ENCODE peak calls at places on chromosomes 16 and 17, in four cellular contexts. D is tibial nerve, E is endothelial cell of umbilical vein, P is transverse colon. F is an unnamed sample.

GRCh38 chr17:40791808-40792436 is 7.8 kb downstream of the KRT28 start:
- DNase-seq in P (no peak), E (peak; percentile 59), D (peak; percentile 21), F (no peak)

GRCh38 chr17:46125831-46126230 is 67.4 kb downstream of the KANSL1 start:
- DNase-seq in E (no peak), P (no peak), D (no peak), F (no peak)

GRCh38 chr16:58503166-58503862 is 3.4 kb downstream of the NDRG4 start:
- DNase-seq in E (no peak), D (no peak), P (no peak), F (no peak)

GRCh38 chr17:61494325-61495160 is 42.3 kb downstream of the TBX4 start:
- DNase-seq in E (no peak), D (no peak), P (no peak), F (no peak)

GRCh38 chr17:71828182-71828596 is 292.6 kb upstream of the SOX9 start:
- DNase-seq in P (no peak), D (no peak), E (no peak), F (no peak)

GRCh38 chr16:79767597-79768280 is 167.2 kb upstream of the MAF start:
- DNase-seq in E (no peak), P (peak; percentile 57), D (peak; percentile 9), F (no peak)

GRCh38 chr17:58279736-58280479 is 827 bp downstream of the MPO start:
- DNase-seq in D (no peak), E (no peak), P (no peak), F (no peak)

GRCh38 chr16:53949716-53950410 is 245.9 kb downstream of the FTO start:
- DNase-seq in D (no peak), P (no peak), E (no peak), F (no peak)

GRCh38 chr17:44359001-44359400 is 4.7 kb downstream of the FAM171A2 start:
- DNase-seq in D (no peak), E (no peak), P (no peak), F (no peak)

GRCh38 chr16:66491716-66492064 is 58.2 kb downstream of the TK2 start:
- DNase-seq in D (no peak), E (no peak), P (no peak), F (no peak)

GRCh38 chr17:61007980-61008379 is 330.3 kb downstream of the BCAS3 start:
- DNase-seq in P (peak; percentile 48), E (no peak), D (no peak), F (no peak)

GRCh38 chr17:68424861-68425260 is 32.4 kb downstream of the WIPI1 start:
- DNase-seq in P (no peak), D (no peak), E (no peak), F (no peak)

DNA sequence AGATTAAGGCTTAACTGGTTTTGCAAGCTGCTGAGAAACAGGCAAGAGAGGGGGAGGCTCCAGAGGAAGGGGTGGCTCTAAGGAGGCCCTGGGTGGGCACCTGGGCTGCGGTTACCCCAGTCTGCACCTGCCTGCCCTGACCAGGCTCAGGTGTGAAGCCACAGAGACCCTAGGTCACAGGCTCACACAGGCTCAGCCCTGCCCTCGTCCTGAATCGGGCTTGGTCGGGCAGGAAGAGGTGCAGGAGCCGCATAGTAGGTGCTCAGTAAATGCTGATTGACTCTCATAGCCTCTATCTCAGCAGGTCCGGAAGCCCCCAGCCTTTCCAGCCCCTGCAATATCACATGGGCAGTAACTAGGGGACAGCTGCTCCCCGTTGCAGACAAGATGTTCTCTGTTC is 203.4 kb downstream of the GSG1L start:
- DNase-seq in E (no peak), D (no peak), P (no peak), F (no peak)
- TF ChIP-seq POLR2A in E (no peak), D (no peak), P (no peak), F (no peak)

GRCh38 chr16:86002178-86002577 is 103.2 kb downstream of the IRF8 start:
- DNase-seq in D (no peak), P (no peak), E (no peak), F (no peak)
- TF ChIP-seq POLR2A in D (no peak), P (no peak), E (no peak), F (no peak)

DNA sequence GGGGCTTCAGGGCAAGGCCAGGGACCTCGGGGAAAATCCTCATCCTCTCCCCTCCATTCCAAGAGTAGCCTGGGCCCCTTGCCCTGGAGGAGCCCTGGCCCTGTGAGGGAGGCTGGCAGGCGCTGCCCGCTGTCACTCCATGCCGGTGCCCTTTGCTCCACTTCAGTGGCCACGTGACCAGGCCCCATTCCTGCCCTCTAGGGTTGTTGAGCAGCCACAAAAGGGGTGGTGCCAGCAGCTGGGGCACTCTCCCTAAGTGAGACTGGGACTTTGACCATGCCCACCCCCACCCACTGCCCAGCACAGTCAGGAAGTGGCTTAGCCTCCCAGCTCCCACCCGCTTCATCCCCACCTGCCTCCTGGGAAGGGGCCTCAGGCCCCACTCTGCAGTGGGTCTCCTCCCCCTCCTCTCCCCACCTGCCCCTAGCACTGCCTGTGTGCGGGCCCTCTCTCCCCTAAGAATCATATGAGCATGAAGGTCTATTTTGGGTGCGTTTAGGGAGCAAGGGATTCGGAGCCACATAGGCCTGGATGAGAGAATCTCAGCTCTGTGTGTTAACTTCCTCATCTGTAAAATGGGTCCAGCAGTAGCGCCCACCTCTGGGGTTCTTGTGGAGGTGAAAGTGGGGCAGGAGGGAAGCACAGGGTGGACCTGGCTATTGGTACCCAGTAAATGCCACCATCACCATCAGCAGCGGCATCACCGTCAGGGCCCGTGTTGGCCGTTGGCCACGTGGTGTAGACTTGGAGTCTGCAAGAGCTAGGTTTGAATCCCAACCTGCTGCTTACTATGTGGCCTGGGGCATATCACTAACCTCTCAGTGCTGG is 7.2 kb downstream of the PDK2 start:
- DNase-seq in P (peak; percentile 93), E (no peak), D (no peak), F (no peak)
- TF ChIP-seq POLR2A in P (peak; percentile 23), E (no peak), D (no peak), F (no peak)

GRCh38 chr17:28029033-28029432 is 13.4 kb upstream of the NLK start:
- DNase-seq in D (no peak), E (no peak), P (no peak), F (no peak)

GRCh38 chr17:28031174-28031573 is 11.3 kb upstream of the NLK start:
- DNase-seq in D (no peak), E (no peak), P (no peak), F (no peak)

GRCh38 chr17:28033972-28034714 is 8.3 kb upstream of the NLK start:
- DNase-seq in E (peak; percentile 80), D (peak; percentile 10), P (no peak), F (peak; percentile 51)

GRCh38 chr17:28030386-28030785 is 12.1 kb upstream of the NLK start:
- DNase-seq in D (no peak), E (no peak), P (no peak), F (no peak)
- TF ChIP-seq POLR2A in D (no peak), E (no peak), P (no peak), F (no peak)

DNA sequence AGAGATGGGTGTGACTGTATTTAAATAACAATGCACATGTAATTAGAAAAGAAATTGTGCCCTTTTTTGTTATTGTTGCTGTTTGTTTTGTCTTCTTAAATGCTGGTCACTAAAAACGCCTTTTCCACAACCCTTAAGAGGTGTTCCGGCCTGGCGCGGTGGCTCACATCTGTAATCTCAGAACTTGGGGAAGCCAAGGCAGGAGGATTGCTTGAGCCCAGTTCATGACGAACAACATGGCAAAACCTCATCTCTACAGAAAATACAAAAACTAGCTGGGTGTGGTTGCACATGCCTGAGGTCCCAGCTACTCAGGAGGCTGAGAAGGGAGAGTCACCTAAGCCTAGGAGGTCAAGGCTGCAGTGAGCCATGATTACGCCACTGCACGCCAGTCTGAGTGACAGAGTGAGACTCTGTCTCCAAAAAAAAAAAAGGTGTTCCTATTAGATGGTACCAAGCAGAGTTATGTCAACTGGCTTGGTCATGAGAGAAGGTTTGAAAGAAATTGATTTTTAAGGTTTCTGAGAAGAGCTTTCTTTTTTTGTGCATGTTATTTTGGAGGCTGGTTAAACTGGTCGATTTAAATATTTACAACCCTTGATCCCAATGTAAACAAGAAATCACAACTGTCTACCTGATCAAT is 23.5 kb upstream of the RFFL start:
- DNase-seq in E (no peak), P (peak; percentile 30), D (no peak), F (no peak)
- TF ChIP-seq POLR2A in E (no peak), P (no peak), D (no peak), F (no peak)

DNA sequence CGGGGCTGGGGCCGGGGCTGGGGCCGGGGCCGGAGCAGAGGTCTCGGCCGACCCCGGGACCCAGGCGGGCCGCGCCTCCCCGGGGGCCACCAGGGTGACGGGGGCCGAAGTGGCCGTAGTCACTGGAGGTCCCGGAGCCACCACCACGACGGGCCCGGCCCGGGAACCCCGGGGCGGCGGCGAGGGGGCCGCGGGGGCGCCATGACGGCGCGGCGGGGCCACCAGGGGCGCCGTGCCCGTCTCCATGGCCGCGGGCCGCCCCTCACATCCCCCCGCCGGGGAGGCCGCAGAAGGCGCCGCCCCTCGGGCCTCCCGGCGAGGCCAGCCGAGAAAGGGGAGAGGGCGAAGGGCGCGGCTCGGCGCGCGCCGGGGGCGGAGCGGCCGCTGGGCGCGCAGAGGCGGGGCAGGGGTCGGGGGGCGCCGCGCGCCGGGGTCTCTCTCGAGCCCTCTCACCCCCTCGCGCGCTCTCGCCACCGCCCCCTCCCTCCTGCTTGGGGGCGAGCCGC is 303 bp downstream of the TBC1D10B start:
- DNase-seq in E (no peak), P (no peak), D (no peak), F (no peak)
- TF ChIP-seq POLR2A in E (peak; percentile 40), P (no peak), D (no peak), F (peak; percentile 60)

GRCh38 chr17:20155258-20156195 is 146.4 kb downstream of the SPECC1 start:
- DNase-seq in P (peak; percentile 99), E (peak; percentile 96), D (peak; percentile 92), F (peak; percentile 99)
- TF ChIP-seq POLR2A in P (peak; percentile 86), E (no peak), D (peak; percentile 15), F (peak; percentile 60)

GRCh38 chr16:28925386-28926228 is 569 bp upstream of the RABEP2 start:
- DNase-seq in P (peak; percentile 76), E (peak; percentile 80), D (peak; percentile 48), F (peak; percentile 70)
- TF ChIP-seq POLR2A in P (peak; percentile 78), E (peak; percentile 45), D (no peak), F (peak; percentile 27)